ENCODE peak calls at places on chromosomes 12 and 14, in six cellular contexts. Q, Y, T, J, R and S are unnamed samples.

GRCh38 chr14:100531591-100532121 is 55.6 kb downstream of the BEGAIN start:
- DNase-seq in Y (no peak), J (no peak), Q (no peak), R (no peak), T (no peak), S (peak; percentile 5)

GRCh38 chr12:56234746-56235436 is 5.0 kb downstream of the SLC39A5 start:
- DNase-seq in Y (no peak), T (no peak), J (no peak), R (no peak), Q (no peak), S (no peak)

GRCh38 chr14:72766296-72766695 is 127.6 kb downstream of the DPF3 start:
- DNase-seq in T (no peak), Y (no peak), R (no peak), Q (no peak), J (no peak), S (no peak)

GRCh38 chr12:12716151-12716844 is 870 bp upstream of the CDKN1B start:
- DNase-seq in J (no peak), T (no peak), R (peak; percentile 63), Q (no peak), Y (no peak), S (no peak)

GRCh38 chr12:27076930-27077329 is 5.4 kb downstream of the C12orf71 start:
- DNase-seq in J (no peak), T (no peak), Q (no peak), R (no peak), Y (no peak), S (no peak)

GRCh38 chr14:38868415-38869290 is 234.4 kb downstream of the SEC23A start:
- DNase-seq in T (no peak), Y (no peak), J (no peak), Q (no peak), R (peak; percentile 71), S (no peak)

GRCh38 chr12:87845995-87846483 is 183.2 kb downstream of the C12orf50 start:
- DNase-seq in Y (no peak), Q (no peak), J (no peak), R (no peak), T (no peak), S (no peak)

GRCh38 chr12:31687101-31687527 is 27.6 kb downstream of the ETFBKMT start:
- DNase-seq in Y (peak; percentile 66), T (no peak), J (no peak), Q (no peak), R (no peak), S (peak; percentile 10)

GRCh38 chr12:24244231-24244630 is 294.8 kb upstream of the SOX5 start:
- DNase-seq in R (no peak), J (no peak), T (no peak), Q (no peak), Y (no peak), S (no peak)

GRCh38 chr12:24244801-24245200 is 295.3 kb upstream of the SOX5 start:
- DNase-seq in Q (no peak), T (no peak), R (no peak), Y (no peak), J (no peak), S (no peak)

DNA sequence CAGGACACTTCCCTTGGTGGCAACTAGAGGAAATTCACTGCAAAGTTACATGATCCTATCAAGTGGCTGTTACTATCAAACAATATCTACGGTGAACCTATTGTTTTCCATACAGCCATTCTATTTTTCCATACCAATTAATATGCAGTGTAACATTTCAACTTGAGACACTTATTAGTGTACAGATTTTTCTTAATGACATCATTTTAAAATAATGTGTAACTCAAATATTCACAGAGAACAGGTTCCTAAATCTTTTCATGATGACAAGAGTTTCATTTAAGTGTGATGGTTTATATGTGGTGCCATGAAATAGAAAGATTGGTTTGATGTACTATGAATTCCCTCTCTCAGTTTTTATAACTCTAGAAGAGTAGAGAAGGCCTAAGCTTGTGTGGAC is 291.2 kb upstream of the SOX5 start:
- DNase-seq in Y (no peak), R (no peak), T (no peak), Q (no peak), J (no peak), S (no peak)
- TF ChIP-seq TAF1 in Y (no peak), R (no peak), T (no peak), Q (no peak), J (no peak), S (no peak)

DNA sequence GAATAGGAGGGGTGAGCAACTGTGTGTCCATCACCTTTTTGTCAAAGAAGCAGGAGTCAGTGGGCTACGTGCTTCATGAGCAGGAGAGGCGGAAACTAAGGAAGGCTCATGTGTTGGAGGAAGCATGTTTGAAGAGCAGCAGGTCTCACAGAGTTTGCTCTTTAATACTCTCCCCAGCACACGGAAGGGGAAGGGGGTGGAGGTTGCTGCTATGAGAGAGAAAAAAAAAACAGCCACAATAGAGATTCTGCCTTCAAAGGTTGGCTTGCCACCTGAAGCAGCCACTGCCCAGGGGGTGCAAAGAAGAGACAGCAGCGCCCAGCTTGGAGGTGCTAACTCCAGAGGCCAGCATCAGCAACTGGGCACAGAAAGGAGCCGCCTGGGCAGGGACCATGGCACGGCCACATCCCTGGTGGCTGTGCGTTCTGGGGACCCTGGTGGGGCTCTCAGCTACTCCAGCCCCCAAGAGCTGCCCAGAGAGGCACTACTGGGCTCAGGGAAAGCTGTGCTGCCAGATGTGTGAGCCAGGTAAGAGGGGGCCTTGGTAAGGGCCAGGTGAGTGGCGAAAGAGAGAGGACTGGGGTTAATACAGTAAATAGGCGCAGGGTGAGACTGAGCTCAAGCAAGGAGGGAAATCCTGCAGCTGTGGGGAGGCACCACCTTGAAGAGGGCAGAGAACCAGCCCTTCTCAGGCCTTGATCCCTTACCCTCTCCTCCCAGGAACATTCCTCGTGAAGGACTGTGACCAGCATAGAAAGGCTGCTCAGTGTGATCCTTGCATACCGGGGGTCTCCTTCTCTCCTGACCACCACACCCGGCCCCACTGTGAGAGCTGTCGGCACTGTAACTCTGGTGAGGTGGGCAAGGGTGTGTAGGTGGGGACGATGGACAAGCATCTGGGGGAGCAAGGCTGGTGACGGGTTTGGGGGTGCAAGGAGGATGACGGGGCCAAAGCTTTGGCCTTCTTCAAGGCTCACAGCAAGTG is at the start of gene CD27:
- DNase-seq in Q (no peak), Y (no peak), T (no peak), J (no peak), R (no peak), S (no peak)
- TF ChIP-seq POLR2A in Q (no peak), Y (peak; percentile 56), T (no peak), J (no peak), R (no peak), S (peak; percentile 21)

DNA sequence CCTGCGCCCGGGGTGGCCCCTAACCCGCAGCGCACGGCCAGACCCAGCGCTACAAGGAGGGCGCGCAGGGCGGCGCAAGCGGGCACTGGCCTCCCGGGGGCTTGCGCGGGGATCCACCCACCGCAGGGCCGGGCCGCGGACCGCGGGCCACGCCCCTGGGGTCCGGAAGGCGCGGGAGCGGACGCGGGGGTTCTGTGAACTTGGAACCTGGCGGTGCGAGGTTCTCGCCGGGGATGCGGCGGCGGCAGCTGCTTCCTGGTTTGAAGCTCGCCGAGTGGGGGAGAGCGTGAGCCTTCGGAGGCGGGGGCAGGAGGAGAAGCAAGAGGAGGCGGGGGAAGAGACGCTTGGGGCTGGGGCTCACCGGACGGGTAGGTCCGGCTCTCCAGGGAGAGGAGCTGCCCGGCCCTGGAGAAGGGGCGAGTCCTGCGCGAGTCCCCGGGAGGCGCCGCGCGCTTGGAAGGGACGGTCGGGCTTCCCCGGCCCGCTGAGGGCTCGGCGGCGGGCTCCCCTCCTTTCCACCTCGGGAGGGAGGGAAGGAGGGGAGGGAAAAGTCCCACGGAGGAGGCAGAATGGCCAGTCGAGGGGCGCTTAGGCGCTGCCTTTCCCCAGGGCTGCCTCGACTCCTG is at the start of gene PRKCH:
- DNase-seq in Y (no peak), R (peak; percentile 11), J (peak; percentile 68), Q (peak; percentile 78), T (peak; percentile 79), S (peak; percentile 55)
- TF ChIP-seq POLR2AphosphoS5 in Y (peak; percentile 59), R (no peak), J (no peak), Q (no peak), T (no peak), S (no peak)

GRCh38 chr14:102671410-102671809 is 79.0 kb downstream of the RCOR1 start:
- DNase-seq in R (no peak), J (no peak), Y (no peak), T (no peak), Q (no peak), S (no peak)

GRCh38 chr14:102672410-102672960 is 80.0 kb downstream of the RCOR1 start:
- DNase-seq in Q (no peak), R (no peak), Y (no peak), T (no peak), J (no peak), S (no peak)

GRCh38 chr14:102666635-102667034 is 74.2 kb downstream of the RCOR1 start:
- DNase-seq in T (no peak), J (no peak), Q (no peak), Y (no peak), R (no peak), S (no peak)

GRCh38 chr14:102665665-102666064 is 73.2 kb downstream of the RCOR1 start:
- DNase-seq in R (no peak), J (peak; percentile 38), Q (no peak), Y (no peak), T (no peak), S (no peak)

GRCh38 chr14:102668291-102668873 is 75.9 kb downstream of the RCOR1 start:
- DNase-seq in Y (no peak), T (no peak), J (no peak), Q (no peak), R (no peak), S (no peak)
- TF ChIP-seq TAF1 in Y (no peak), T (no peak), J (no peak), Q (no peak), R (no peak), S (no peak)

DNA sequence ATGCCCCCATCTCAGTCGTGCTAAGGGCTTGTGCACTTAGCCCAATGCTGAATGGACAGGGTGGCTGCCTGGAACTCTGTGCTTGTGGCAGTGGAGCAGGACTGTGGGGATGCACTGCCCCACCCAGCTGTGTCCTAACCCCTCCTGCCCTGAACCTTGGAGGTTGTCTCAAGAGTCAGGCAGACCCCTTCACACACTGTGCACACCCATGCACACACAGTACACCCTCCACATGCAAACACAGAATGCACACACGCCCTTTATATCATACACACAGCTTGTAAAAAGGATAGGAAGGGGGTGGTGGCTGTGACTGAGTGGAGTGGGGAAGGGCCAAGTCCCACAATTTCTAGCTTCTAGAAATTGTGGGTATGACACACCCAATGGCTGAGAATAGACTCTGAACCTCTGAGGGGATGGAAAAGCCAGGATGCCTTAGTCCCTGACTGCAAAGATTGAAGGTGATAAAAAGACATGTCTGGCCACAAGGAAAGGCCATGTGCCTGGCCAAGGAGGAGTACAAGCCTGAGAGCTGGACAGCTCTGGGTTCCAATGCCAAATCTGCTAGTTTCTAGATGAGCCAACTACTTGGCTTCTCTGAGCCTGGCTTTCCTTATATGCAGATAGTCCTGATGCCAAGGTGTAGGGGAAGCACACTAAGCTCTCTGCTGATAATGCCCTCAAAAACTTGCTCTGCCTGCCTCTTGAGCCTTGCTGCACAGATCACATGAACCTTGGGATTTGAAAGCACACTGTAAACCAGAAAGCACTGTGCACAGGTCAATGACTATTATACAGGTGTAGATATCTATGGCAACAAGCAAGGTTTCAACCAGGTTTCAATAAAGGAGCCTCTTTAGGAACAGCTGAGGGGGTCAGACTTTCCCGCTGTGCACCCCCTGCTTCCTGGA is 8.4 kb downstream of the KRT8 start:
- DNase-seq in J (no peak), Y (no peak), R (no peak), Q (no peak), T (no peak), S (no peak)
- TF ChIP-seq POLR2A in J (peak; percentile 53), Y (no peak), R (peak; percentile 59), Q (no peak), T (no peak), S (no peak)